ENCODE peak calls at places on chromosome 15, in seven cellular contexts. One of them, this sample, is unnamed.
A peak's percentile ranks its signal among the peaks of the same experiment; 100 is the strongest.

GRCh38 chr15:29920515-29920914 is 98.2 kb upstream of the TJP1 start:
- DNase-seq in HT1080: peak; percentile 79
- DNase-seq in PC-9: peak; percentile 82
- DNase-seq in AG08396: no peak
- DNase-seq in ascending aorta: no peak
- DNase-seq in testis: no peak
- DNase-seq in astrocyte of the spinal cord: no peak
- DNase-seq in this sample: no peak

GRCh38 chr15:89912145-89912673 is 543 bp downstream of the ARPIN start:
- DNase-seq in HT1080: no peak
- DNase-seq in PC-9: peak; percentile 33
- DNase-seq in AG08396: peak; percentile 59
- DNase-seq in ascending aorta: no peak
- DNase-seq in testis: peak; percentile 41
- DNase-seq in astrocyte of the spinal cord: peak; percentile 8
- DNase-seq in this sample: peak; percentile 35

GRCh38 chr15:71294636-71295241 is 179.5 kb downstream of the THSD4 start:
- DNase-seq in HT1080: no peak
- DNase-seq in PC-9: peak; percentile 78
- DNase-seq in AG08396: peak; percentile 20
- DNase-seq in ascending aorta: no peak
- DNase-seq in testis: no peak
- DNase-seq in astrocyte of the spinal cord: peak; percentile 94
- DNase-seq in this sample: no peak

GRCh38 chr15:64455951-64456350 is 4.4 kb upstream of the ZNF609 start:
- DNase-seq in HT1080: no peak
- DNase-seq in PC-9: no peak
- DNase-seq in AG08396: no peak
- DNase-seq in ascending aorta: peak; percentile 65
- DNase-seq in testis: peak; percentile 39
- DNase-seq in astrocyte of the spinal cord: no peak
- DNase-seq in this sample: no peak

GRCh38 chr15:47434641-47435040 is 282.7 kb upstream of the SEMA6D start:
- DNase-seq in HT1080: no peak
- DNase-seq in PC-9: no peak
- DNase-seq in AG08396: no peak
- DNase-seq in ascending aorta: no peak
- DNase-seq in testis: no peak
- DNase-seq in astrocyte of the spinal cord: no peak
- DNase-seq in this sample: no peak

GRCh38 chr15:81744364-81744763 is 301.5 kb downstream of the MEX3B start:
- DNase-seq in HT1080: no peak
- DNase-seq in PC-9: no peak
- DNase-seq in AG08396: no peak
- DNase-seq in ascending aorta: no peak
- DNase-seq in testis: no peak
- DNase-seq in astrocyte of the spinal cord: no peak
- DNase-seq in this sample: no peak

GRCh38 chr15:90496791-90497190 is 32.9 kb upstream of the CRTC3 start:
- DNase-seq in HT1080: no peak
- DNase-seq in PC-9: no peak
- DNase-seq in AG08396: no peak
- DNase-seq in ascending aorta: no peak
- DNase-seq in testis: no peak
- DNase-seq in astrocyte of the spinal cord: no peak
- DNase-seq in this sample: no peak

GRCh38 chr15:47718474-47719440 is 1.5 kb downstream of the SEMA6D start:
- DNase-seq in HT1080: no peak
- DNase-seq in PC-9: no peak
- DNase-seq in AG08396: peak; percentile 61
- DNase-seq in ascending aorta: peak; percentile 75
- DNase-seq in testis: peak; percentile 61
- DNase-seq in astrocyte of the spinal cord: peak; percentile 35
- DNase-seq in this sample: no peak

This sample was measured in left ventricle myocardium inferior.